ENCODE peak calls at places on chromosomes 16 and 17, in six cellular contexts. S is K562, W is HepG2, T is upper lobe of left lung, J is A549, K is GM12878. F is an unnamed sample.

GRCh38 chr17:42517516-42517915 is 18.5 kb upstream of the NAGLU start:
- ATAC-seq in J (peak), W (peak), T (peak), S (peak), K (peak), F (peak)

GRCh38 chr16:1181715-1182671 is 29.1 kb downstream of the CACNA1H start:
- ATAC-seq in W (peak), K (no peak), S (no peak), J (peak), T (peak), F (peak)

GRCh38 chr17:10743316-10744009 is 13.6 kb upstream of the TMEM220 start:
- ATAC-seq in S (no peak), T (peak), W (no peak), K (no peak), J (no peak), F (peak)

GRCh38 chr16:78130950-78131349 is 31.5 kb downstream of the WWOX start:
- ATAC-seq in W (peak), K (no peak), J (no peak), T (no peak), S (no peak), F (no peak)

GRCh38 chr16:73063284-73063733 is 15.4 kb upstream of the ZFHX3 start:
- ATAC-seq in J (no peak), K (no peak), S (no peak), T (no peak), W (no peak), F (no peak)

GRCh38 chr17:35765731-35766488 is 5.2 kb downstream of the C17orf50 start:
- ATAC-seq in T (no peak), K (no peak), J (no peak), S (no peak), W (no peak), F (no peak)

GRCh38 chr16:86929149-86929871 is 351.0 kb downstream of the FOXL1 start:
- ATAC-seq in K (no peak), T (peak), W (no peak), S (peak), J (no peak), F (no peak)

GRCh38 chr17:47176438-47176837 is 12.7 kb downstream of the CDC27 start:
- ATAC-seq in J (no peak), K (no peak), S (peak), W (no peak), T (no peak), F (no peak)

GRCh38 chr16:82134884-82135283 is 35.1 kb downstream of the MPHOSPH6 start:
- ATAC-seq in J (no peak), W (no peak), S (no peak), K (no peak), T (no peak), F (no peak)

GRCh38 chr16:81752225-81752875 is 26.7 kb upstream of the PLCG2 start:
- ATAC-seq in W (peak), J (peak), T (peak), K (peak), S (peak), F (peak)

GRCh38 chr16:49095539-49095938 is 186.1 kb downstream of the CBLN1 start:
- ATAC-seq in S (no peak), K (no peak), W (no peak), T (no peak), J (no peak), F (no peak)

GRCh38 chr17:760371-760770 is 8.3 kb upstream of the GEMIN4 start:
- ATAC-seq in J (no peak), S (no peak), W (no peak), T (no peak), K (no peak), F (no peak)

GRCh38 chr17:59277031-59277430 is 54.4 kb upstream of the YPEL2 start:
- ATAC-seq in J (no peak), W (no peak), T (peak), S (no peak), K (peak), F (no peak)

GRCh38 chr16:4481965-4482364 is 5.8 kb downstream of the HMOX2 start:
- ATAC-seq in W (no peak), J (no peak), S (no peak), K (no peak), T (no peak), F (no peak)

GRCh38 chr16:48576927-48577326 is 33.1 kb downstream of the N4BP1 start:
- ATAC-seq in K (peak), J (no peak), S (no peak), T (peak), W (peak), F (no peak)

GRCh38 chr16:19291459-19291858 is 5.9 kb downstream of the CLEC19A start:
- ATAC-seq in J (peak), K (peak), T (no peak), S (no peak), W (no peak), F (no peak)

GRCh38 chr17:45823598-45823997 is 21.1 kb upstream of the SPPL2C start:
- ATAC-seq in K (peak), T (no peak), S (no peak), W (no peak), J (no peak), F (no peak)

GRCh38 chr17:73179878-73180277 is 13.0 kb upstream of the COG1 start:
- ATAC-seq in W (no peak), J (no peak), K (no peak), T (no peak), S (no peak), F (no peak)
- TF ChIP-seq EP300 in W (no peak), J (no peak), K (no peak), T (no peak), S (no peak), F (no peak)

DNA sequence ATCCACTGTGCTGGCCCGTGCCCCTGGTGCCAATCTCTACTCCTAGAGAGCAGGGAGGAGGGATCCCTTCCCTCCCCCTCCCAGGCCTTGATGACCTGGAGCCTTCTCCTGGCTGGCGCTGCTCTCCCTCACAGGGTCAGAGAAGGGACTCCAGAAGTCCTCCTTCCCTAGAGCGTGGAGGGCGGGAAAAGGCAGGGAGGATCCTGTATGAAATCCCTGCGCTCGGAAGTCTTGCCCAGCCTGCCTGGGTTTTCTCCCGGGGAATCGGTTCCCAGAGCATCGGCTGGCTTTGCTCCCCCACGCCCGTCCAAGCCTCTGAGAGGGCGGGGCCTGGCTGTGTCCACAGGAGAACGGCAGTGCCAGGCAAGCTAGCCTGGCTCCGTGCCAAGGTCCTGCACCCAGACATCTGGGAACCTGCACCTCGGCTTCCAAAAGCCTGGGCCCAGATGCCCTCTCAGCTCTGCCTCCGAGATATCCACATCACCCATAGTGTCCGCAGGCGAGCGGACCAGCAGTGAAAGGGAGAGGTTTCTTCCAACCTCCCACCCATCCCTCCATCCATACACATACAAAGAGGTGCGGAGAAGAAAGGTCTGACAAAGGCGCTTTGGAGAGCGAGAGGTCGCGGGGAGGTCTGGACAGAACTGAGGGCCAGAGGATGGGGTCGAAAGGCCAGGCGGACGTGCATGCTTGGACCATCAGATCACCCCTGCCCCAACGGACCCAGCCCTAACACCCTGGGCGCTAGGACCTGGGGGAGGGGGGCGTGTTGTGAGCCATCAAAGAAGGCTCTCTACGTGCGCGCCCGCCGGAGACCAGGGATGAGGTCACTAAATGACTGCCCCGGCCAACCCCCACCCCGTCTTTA is 1.1 kb downstream of the MPP2 start:
- ATAC-seq in W (peak), J (peak), S (peak), T (peak), K (peak), F (peak)
- TF ChIP-seq EP300 in W (no peak), J (no peak), S (no peak), T (no peak), K (no peak), F (no peak)

DNA sequence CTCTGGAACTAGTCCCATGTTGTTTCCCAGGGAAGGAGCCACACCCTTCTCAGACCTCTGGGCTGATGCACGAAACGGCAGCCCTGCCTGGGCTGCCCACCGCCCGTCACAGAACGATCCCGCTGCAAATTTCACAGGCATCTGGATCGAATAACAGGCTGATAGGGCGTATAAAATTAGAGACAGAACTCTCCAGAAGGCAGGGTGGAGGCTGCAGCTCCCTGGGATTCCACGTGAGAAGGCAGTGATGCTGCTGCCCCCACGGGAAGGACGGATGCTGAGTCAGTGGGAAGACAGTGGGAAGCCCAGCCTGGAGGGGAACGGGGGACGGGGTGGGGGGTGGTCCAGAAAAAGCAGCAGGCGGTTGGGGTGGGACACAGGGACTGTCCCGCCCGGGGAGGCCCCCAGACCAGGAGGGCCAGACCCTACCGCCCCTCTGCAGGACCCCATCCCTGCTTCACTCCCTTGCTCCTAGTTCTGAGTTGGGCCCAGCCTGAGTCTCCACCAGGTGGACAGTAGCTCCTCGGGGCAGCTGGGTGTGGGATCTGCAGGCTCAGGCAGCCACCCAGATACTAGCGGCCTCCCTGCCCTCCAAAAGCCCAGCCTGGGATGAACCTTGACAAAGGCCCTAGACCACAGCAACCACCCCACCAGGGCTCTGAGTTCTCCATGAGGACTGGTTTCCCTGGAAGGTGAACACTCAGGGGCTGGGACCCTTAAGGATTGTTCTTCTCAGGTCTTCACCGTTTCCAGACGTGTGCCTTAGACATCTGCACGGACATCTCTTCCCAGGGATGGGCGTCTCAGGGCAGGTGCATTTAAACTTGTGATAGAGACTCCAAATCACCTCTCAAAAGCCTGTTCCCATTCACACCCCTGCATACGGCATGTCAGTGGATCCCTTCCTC is 117.8 kb downstream of the METRNL start:
- ATAC-seq in S (no peak), W (peak), K (no peak), J (peak), T (peak), F (no peak)
- TF ChIP-seq EP300 in S (no peak), W (no peak), K (no peak), J (no peak), T (no peak), F (no peak)

GRCh38 chr16:2871926-2872325 is 11.1 kb upstream of the FLYWCH2 start:
- ATAC-seq in S (no peak), J (no peak), T (no peak), W (no peak), K (no peak), F (no peak)

GRCh38 chr16:2867661-2867986 is 9.7 kb upstream of the PRSS22 start:
- ATAC-seq in W (no peak), K (no peak), S (no peak), J (no peak), T (no peak), F (no peak)

GRCh38 chr16:2869502-2870064 is 11.6 kb upstream of the PRSS22 start:
- ATAC-seq in K (no peak), S (no peak), W (peak), J (no peak), T (no peak), F (no peak)

GRCh38 chr16:2866422-2866821 is 8.5 kb upstream of the PRSS22 start:
- ATAC-seq in K (no peak), J (no peak), W (no peak), S (no peak), T (no peak), F (no peak)

DNA sequence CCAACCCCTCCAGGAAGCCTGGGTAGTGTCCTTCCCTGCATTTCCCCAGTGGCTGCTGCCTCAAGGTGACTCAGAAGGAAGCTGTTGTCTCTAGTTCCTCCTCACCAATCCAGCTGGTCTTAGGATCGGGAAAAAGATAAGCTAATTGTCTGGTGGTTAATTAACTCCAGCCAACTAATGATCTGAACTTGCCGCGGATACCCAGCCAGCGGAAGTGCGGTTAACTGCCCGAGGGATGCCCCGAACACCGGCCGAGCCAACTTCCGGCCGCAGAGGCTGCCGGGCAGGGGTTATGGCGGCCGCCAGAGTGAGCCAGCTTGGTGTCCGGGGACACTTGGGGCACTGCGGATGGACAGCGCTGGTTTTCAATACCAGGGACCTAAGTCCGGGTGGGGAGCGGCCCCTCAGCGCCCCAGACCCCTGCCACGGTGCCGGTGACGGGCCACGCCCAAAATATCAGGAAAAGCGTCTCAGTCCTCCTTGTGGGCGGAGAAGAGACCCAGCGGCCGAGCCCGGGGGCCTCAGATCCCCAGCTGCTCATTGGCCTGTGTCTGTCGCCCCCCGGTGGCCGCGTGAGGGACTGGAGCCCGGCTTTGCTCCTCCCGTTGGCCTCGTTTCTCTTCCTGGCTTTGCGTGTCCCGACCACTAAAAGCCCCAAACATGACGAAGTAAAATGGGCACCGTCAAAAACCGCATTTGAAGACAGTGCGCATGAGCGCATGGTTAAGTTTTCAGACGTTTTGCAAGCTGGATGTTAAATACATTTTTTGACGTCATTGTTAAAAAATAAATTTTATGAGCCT is 10.2 kb upstream of the PRSS22 start:
- ATAC-seq in T (peak), W (peak), K (peak), J (peak), S (peak), F (peak)
- TF ChIP-seq EP300 in T (no peak), W (no peak), K (peak), J (no peak), S (no peak), F (no peak)

GRCh38 chr16:56303066-56303705 is 111.9 kb downstream of the GNAO1 start:
- ATAC-seq in T (no peak), W (no peak), J (no peak), S (no peak), K (no peak), F (no peak)

GRCh38 chr16:56307534-56307873 is 116.2 kb downstream of the GNAO1 start:
- ATAC-seq in T (no peak), K (no peak), J (no peak), S (no peak), W (no peak), F (no peak)

GRCh38 chr16:56306690-56307533 is 115.6 kb downstream of the GNAO1 start:
- ATAC-seq in J (no peak), S (peak), K (no peak), T (no peak), W (no peak), F (no peak)

GRCh38 chr16:56303880-56304279 is 112.6 kb downstream of the GNAO1 start:
- ATAC-seq in S (no peak), W (no peak), K (no peak), T (no peak), J (no peak), F (no peak)

DNA sequence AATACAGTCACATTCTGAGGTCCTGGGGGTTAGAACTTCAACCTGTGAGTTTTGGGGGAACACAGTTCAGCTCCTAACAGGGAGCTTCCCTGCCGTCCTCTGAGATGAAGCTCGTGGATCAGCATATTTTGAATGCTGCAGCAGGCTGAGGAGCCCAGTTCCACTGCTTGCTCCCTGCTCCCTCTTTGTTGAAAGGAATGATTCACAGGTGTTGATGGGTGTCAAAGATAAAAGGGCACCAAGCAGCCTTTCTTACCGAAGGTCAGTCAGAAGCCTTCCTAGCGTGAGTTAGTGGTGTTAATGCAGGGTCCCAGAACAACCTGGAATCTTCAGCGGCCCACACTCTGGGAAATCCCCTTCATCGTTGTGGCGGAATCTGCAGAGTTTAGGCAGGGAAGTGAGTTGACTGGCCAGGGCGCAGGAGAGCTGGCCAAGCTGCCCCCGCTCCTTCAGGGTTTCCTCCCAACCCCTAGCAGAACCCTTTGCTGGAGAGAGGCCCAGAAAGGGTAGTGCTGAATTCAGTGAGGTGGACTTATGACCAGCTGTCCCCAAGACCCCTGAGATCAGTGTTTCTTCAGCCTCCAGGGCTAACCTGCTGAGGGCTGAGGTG is 114.8 kb downstream of the GNAO1 start:
- ATAC-seq in T (no peak), J (no peak), S (no peak), W (peak), K (no peak), F (no peak)
- TF ChIP-seq EP300 in T (no peak), J (no peak), S (no peak), W (no peak), K (no peak), F (no peak)

GRCh38 chr17:15973834-15974233 is 25.7 kb downstream of the ZSWIM7 start:
- ATAC-seq in W (no peak), S (no peak), J (no peak), T (no peak), K (no peak), F (no peak)
- TF ChIP-seq EP300 in W (no peak), S (no peak), J (no peak), T (no peak), K (no peak), F (no peak)

DNA sequence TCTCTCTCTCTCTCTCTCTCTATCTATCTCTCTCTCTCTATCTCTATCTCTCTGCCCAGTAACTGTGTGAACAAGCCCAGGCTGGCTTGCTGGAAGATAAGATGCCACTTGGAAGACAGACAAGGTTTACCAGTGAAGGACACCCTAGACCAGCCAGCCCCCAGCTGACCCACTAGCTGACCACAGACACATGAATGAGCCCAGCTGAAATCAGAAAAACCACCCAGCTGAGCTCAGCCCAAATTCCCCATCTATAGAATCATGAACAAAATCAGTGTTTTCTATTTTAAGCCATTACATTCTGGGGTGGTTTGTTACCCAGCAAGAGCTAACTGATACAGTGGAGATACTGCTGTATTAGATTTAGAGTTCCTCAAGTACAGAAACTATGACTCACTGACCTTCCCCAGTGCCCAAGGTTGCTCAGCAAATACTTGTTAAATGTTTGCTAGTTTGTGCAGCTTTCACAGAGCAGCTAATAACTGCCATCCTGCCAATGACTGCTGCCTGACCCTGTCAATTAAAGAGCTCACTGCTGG is 18.0 kb downstream of the EMP2 start:
- ATAC-seq in K (no peak), S (no peak), J (no peak), T (no peak), W (no peak), F (no peak)
- TF ChIP-seq EP300 in K (no peak), S (no peak), J (no peak), T (no peak), W (no peak), F (no peak)